ENCODE peak calls at places on chromosomes 5 and 9, in ten cellular contexts. One of them, this sample, is unnamed.

GRCh38 chr9:123353984-123354591 is 1.9 kb upstream of the CRB2 start:
- DNase-seq in thyroid gland: peak
- DNase-seq in spleen: peak
- DNase-seq in A549: peak
- DNase-seq in IMR-90: peak
- DNase-seq in tibial artery: no peak
- DNase-seq in left ventricle myocardium inferior: peak
- DNase-seq in Peyer's patch: peak
- DNase-seq in neural progenitor cell: peak
- DNase-seq in AG04450: peak
- DNase-seq in this sample: peak

GRCh38 chr5:157574456-157575095 is 999 bp downstream of the ADAM19 start:
- DNase-seq in spleen: peak
- DNase-seq in thyroid gland: no peak
- DNase-seq in neural progenitor cell: peak
- DNase-seq in tibial artery: peak
- DNase-seq in AG04450: no peak
- DNase-seq in left ventricle myocardium inferior: no peak
- DNase-seq in IMR-90: peak
- DNase-seq in A549: no peak
- DNase-seq in Peyer's patch: no peak
- DNase-seq in this sample: no peak

GRCh38 chr5:146111409-146111808 is 6.0 kb upstream of the PLAC8L1 start:
- DNase-seq in neural progenitor cell: no peak
- DNase-seq in tibial artery: no peak
- DNase-seq in AG04450: no peak
- DNase-seq in IMR-90: no peak
- DNase-seq in A549: no peak
- DNase-seq in thyroid gland: peak
- DNase-seq in spleen: no peak
- DNase-seq in Peyer's patch: no peak
- DNase-seq in left ventricle myocardium inferior: no peak
- DNase-seq in this sample: no peak

GRCh38 chr9:127930298-127931091 is at the start of gene PIP5KL1:
- DNase-seq in thyroid gland: peak
- DNase-seq in A549: peak
- DNase-seq in spleen: peak
- DNase-seq in Peyer's patch: peak
- DNase-seq in IMR-90: peak
- DNase-seq in AG04450: no peak
- DNase-seq in left ventricle myocardium inferior: peak
- DNase-seq in neural progenitor cell: peak
- DNase-seq in tibial artery: peak
- DNase-seq in this sample: no peak

GRCh38 chr9:124797343-124798103 is 20.6 kb downstream of the OLFML2A start:
- DNase-seq in left ventricle myocardium inferior: peak
- DNase-seq in Peyer's patch: no peak
- DNase-seq in A549: no peak
- DNase-seq in thyroid gland: peak
- DNase-seq in neural progenitor cell: no peak
- DNase-seq in spleen: no peak
- DNase-seq in AG04450: no peak
- DNase-seq in IMR-90: peak
- DNase-seq in tibial artery: no peak
- DNase-seq in this sample: no peak

GRCh38 chr5:39415186-39415585 is 9.6 kb downstream of the DAB2 start:
- DNase-seq in tibial artery: no peak
- DNase-seq in spleen: no peak
- DNase-seq in left ventricle myocardium inferior: no peak
- DNase-seq in A549: no peak
- DNase-seq in neural progenitor cell: no peak
- DNase-seq in thyroid gland: no peak
- DNase-seq in AG04450: no peak
- DNase-seq in IMR-90: no peak
- DNase-seq in Peyer's patch: no peak
- DNase-seq in this sample: no peak

GRCh38 chr5:17070646-17071045 is 134.6 kb upstream of the MYO10 start:
- DNase-seq in neural progenitor cell: no peak
- DNase-seq in left ventricle myocardium inferior: no peak
- DNase-seq in IMR-90: no peak
- DNase-seq in spleen: no peak
- DNase-seq in tibial artery: no peak
- DNase-seq in thyroid gland: no peak
- DNase-seq in A549: no peak
- DNase-seq in Peyer's patch: no peak
- DNase-seq in AG04450: no peak
- DNase-seq in this sample: no peak

GRCh38 chr9:121736147-121736721 is 84.8 kb downstream of the DAB2IP start:
- DNase-seq in neural progenitor cell: peak
- DNase-seq in thyroid gland: peak
- DNase-seq in spleen: peak
- DNase-seq in AG04450: no peak
- DNase-seq in A549: peak
- DNase-seq in left ventricle myocardium inferior: peak
- DNase-seq in IMR-90: peak
- DNase-seq in Peyer's patch: peak
- DNase-seq in tibial artery: peak
- DNase-seq in this sample: peak

GRCh38 chr9:95425910-95426551 is 90.7 kb downstream of the PTCH1 start:
- DNase-seq in A549: peak
- DNase-seq in neural progenitor cell: peak
- DNase-seq in left ventricle myocardium inferior: no peak
- DNase-seq in AG04450: no peak
- DNase-seq in thyroid gland: peak
- DNase-seq in spleen: no peak
- DNase-seq in Peyer's patch: no peak
- DNase-seq in tibial artery: no peak
- DNase-seq in IMR-90: peak
- DNase-seq in this sample: no peak

GRCh38 chr9:6845881-6846280 is 88.1 kb downstream of the KDM4C start:
- DNase-seq in IMR-90: peak
- DNase-seq in neural progenitor cell: peak
- DNase-seq in A549: peak
- DNase-seq in AG04450: no peak
- DNase-seq in Peyer's patch: no peak
- DNase-seq in left ventricle myocardium inferior: no peak
- DNase-seq in spleen: no peak
- DNase-seq in tibial artery: no peak
- DNase-seq in thyroid gland: peak
- DNase-seq in this sample: no peak

GRCh38 chr9:137694236-137694959 is 75.6 kb downstream of the EHMT1 start:
- DNase-seq in AG04450: no peak
- DNase-seq in neural progenitor cell: no peak
- DNase-seq in Peyer's patch: no peak
- DNase-seq in spleen: no peak
- DNase-seq in IMR-90: no peak
- DNase-seq in thyroid gland: no peak
- DNase-seq in left ventricle myocardium inferior: no peak
- DNase-seq in tibial artery: no peak
- DNase-seq in A549: no peak
- DNase-seq in this sample: no peak

GRCh38 chr5:36602711-36603321 is 3.6 kb upstream of the SLC1A3 start:
- DNase-seq in A549: no peak
- DNase-seq in thyroid gland: peak
- DNase-seq in left ventricle myocardium inferior: peak
- DNase-seq in neural progenitor cell: no peak
- DNase-seq in tibial artery: no peak
- DNase-seq in spleen: no peak
- DNase-seq in AG04450: no peak
- DNase-seq in Peyer's patch: no peak
- DNase-seq in IMR-90: no peak
- DNase-seq in this sample: no peak

GRCh38 chr9:135914921-135915320 is 7.6 kb upstream of the CAMSAP1 start:
- DNase-seq in thyroid gland: no peak
- DNase-seq in Peyer's patch: no peak
- DNase-seq in left ventricle myocardium inferior: no peak
- DNase-seq in A549: no peak
- DNase-seq in AG04450: peak
- DNase-seq in IMR-90: peak
- DNase-seq in neural progenitor cell: no peak
- DNase-seq in tibial artery: peak
- DNase-seq in spleen: peak
- DNase-seq in this sample: no peak

DNA sequence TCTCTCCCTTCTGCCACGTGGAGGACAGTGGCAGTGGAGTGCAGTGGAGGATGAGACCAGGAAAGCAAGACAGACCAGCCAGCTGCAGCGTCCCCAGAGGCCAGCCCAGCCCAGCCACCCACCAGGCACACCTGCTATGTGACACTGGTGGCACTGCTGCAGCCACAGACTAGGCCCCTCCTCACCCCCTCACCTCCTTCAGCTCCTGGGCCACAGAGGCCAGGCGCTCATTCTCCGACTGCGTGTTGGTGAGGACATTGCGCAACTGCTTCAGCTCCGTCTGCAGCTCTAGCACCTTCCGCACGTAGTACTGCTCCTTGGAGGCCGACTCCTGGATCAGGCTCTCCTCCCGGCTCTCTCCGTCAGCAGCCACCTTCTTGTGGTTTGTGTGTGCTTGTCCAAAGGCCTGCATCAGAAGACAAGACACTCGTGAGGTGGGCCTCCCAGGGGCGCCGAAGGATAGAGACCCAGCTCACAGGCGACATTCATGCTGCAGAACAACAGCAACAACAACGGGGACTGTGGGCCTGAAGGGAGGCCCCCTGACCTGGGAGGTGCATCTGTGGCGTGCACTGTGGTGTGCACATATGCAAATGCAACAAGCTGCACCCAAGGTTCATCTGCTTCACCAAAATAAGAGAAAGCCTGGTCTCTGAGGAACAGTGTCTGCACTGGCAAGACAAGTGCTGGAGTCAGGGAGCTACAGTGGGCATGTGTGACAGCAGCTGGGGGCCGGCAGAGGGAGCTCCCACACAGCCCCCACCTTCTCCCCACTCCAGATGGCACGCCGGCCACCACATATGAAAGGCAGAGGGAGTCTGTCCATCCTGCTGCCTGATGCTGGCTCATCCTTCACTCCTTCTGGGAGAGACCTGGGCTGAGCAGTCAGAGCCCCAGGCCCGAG is 35.5 kb downstream of the BICD2 start:
- DNase-seq in Peyer's patch: peak
- DNase-seq in spleen: peak
- DNase-seq in A549: no peak
- DNase-seq in thyroid gland: no peak
- DNase-seq in neural progenitor cell: peak
- DNase-seq in AG04450: no peak
- DNase-seq in tibial artery: no peak
- DNase-seq in IMR-90: peak
- DNase-seq in left ventricle myocardium inferior: no peak
- DNase-seq in this sample: peak
- TF ChIP-seq CTCF in Peyer's patch: peak
- TF ChIP-seq CTCF in spleen: no peak
- TF ChIP-seq CTCF in A549: no peak
- TF ChIP-seq CTCF in thyroid gland: no peak
- TF ChIP-seq CTCF in neural progenitor cell: peak
- TF ChIP-seq CTCF in AG04450: peak
- TF ChIP-seq CTCF in tibial artery: peak
- TF ChIP-seq CTCF in IMR-90: peak
- TF ChIP-seq CTCF in left ventricle myocardium inferior: peak
- TF ChIP-seq CTCF in this sample: no peak

GRCh38 chr9:21615446-21615845 is 133.3 kb upstream of the IFNE start:
- DNase-seq in spleen: no peak
- DNase-seq in tibial artery: no peak
- DNase-seq in AG04450: no peak
- DNase-seq in thyroid gland: no peak
- DNase-seq in Peyer's patch: no peak
- DNase-seq in A549: no peak
- DNase-seq in IMR-90: peak
- DNase-seq in left ventricle myocardium inferior: no peak
- DNase-seq in neural progenitor cell: no peak
- DNase-seq in this sample: no peak
- H3K27ac ChIP-seq in spleen: no peak
- H3K27ac ChIP-seq in tibial artery: no peak
- H3K27ac ChIP-seq in AG04450: peak
- H3K27ac ChIP-seq in thyroid gland: no peak
- H3K27ac ChIP-seq in Peyer's patch: no peak
- H3K27ac ChIP-seq in A549: peak
- H3K27ac ChIP-seq in IMR-90: peak
- H3K27ac ChIP-seq in left ventricle myocardium inferior: no peak
- H3K27ac ChIP-seq in neural progenitor cell: no peak
- H3K27ac ChIP-seq in this sample: no peak

GRCh38 chr9:134173127-134174072 is 9.0 kb upstream of the RNU6ATAC start:
- DNase-seq in IMR-90: no peak
- DNase-seq in A549: no peak
- DNase-seq in thyroid gland: no peak
- DNase-seq in spleen: peak
- DNase-seq in AG04450: no peak
- DNase-seq in tibial artery: no peak
- DNase-seq in left ventricle myocardium inferior: no peak
- DNase-seq in neural progenitor cell: no peak
- DNase-seq in Peyer's patch: no peak
- DNase-seq in this sample: no peak

GRCh38 chr9:134174073-134174449 is 9.7 kb upstream of the RNU6ATAC start:
- DNase-seq in thyroid gland: no peak
- DNase-seq in Peyer's patch: no peak
- DNase-seq in AG04450: no peak
- DNase-seq in spleen: peak
- DNase-seq in A549: no peak
- DNase-seq in left ventricle myocardium inferior: no peak
- DNase-seq in tibial artery: no peak
- DNase-seq in neural progenitor cell: no peak
- DNase-seq in IMR-90: no peak
- DNase-seq in this sample: no peak

GRCh38 chr9:134170525-134171315 is 6.4 kb upstream of the RNU6ATAC start:
- DNase-seq in neural progenitor cell: no peak
- DNase-seq in left ventricle myocardium inferior: no peak
- DNase-seq in IMR-90: no peak
- DNase-seq in tibial artery: no peak
- DNase-seq in AG04450: no peak
- DNase-seq in thyroid gland: no peak
- DNase-seq in Peyer's patch: no peak
- DNase-seq in A549: no peak
- DNase-seq in spleen: no peak
- DNase-seq in this sample: no peak

GRCh38 chr9:134171316-134172197 is 7.2 kb upstream of the RNU6ATAC start:
- DNase-seq in left ventricle myocardium inferior: no peak
- DNase-seq in A549: no peak
- DNase-seq in spleen: peak
- DNase-seq in Peyer's patch: no peak
- DNase-seq in neural progenitor cell: no peak
- DNase-seq in thyroid gland: no peak
- DNase-seq in AG04450: no peak
- DNase-seq in tibial artery: no peak
- DNase-seq in IMR-90: peak
- DNase-seq in this sample: no peak

GRCh38 chr9:134172198-134173126 is 8.1 kb upstream of the RNU6ATAC start:
- DNase-seq in spleen: peak
- DNase-seq in A549: no peak
- DNase-seq in IMR-90: no peak
- DNase-seq in AG04450: no peak
- DNase-seq in tibial artery: no peak
- DNase-seq in left ventricle myocardium inferior: peak
- DNase-seq in thyroid gland: no peak
- DNase-seq in Peyer's patch: no peak
- DNase-seq in neural progenitor cell: no peak
- DNase-seq in this sample: no peak
- H3K4me3 ChIP-seq in spleen: no peak
- H3K4me3 ChIP-seq in A549: no peak
- H3K4me3 ChIP-seq in IMR-90: no peak
- H3K4me3 ChIP-seq in AG04450: no peak
- H3K4me3 ChIP-seq in tibial artery: no peak
- H3K4me3 ChIP-seq in left ventricle myocardium inferior: no peak
- H3K4me3 ChIP-seq in thyroid gland: no peak
- H3K4me3 ChIP-seq in Peyer's patch: no peak
- H3K4me3 ChIP-seq in neural progenitor cell: no peak
- H3K4me3 ChIP-seq in this sample: no peak

GRCh38 chr9:114472765-114473446 is 32.4 kb downstream of the WHRN start:
- DNase-seq in tibial artery: peak
- DNase-seq in thyroid gland: no peak
- DNase-seq in IMR-90: peak
- DNase-seq in A549: no peak
- DNase-seq in neural progenitor cell: no peak
- DNase-seq in spleen: no peak
- DNase-seq in AG04450: no peak
- DNase-seq in left ventricle myocardium inferior: no peak
- DNase-seq in Peyer's patch: no peak
- DNase-seq in this sample: no peak
- TF ChIP-seq CTCF in tibial artery: no peak
- TF ChIP-seq CTCF in thyroid gland: no peak
- TF ChIP-seq CTCF in IMR-90: no peak
- TF ChIP-seq CTCF in A549: no peak
- TF ChIP-seq CTCF in neural progenitor cell: no peak
- TF ChIP-seq CTCF in spleen: no peak
- TF ChIP-seq CTCF in AG04450: no peak
- TF ChIP-seq CTCF in left ventricle myocardium inferior: no peak
- TF ChIP-seq CTCF in Peyer's patch: no peak
- TF ChIP-seq CTCF in this sample: no peak